ENCODE peak calls at places on chromosomes 7 and 10, in nine cellular contexts. T is progenitor cell of endocrine pancreas; N is neural progenitor cell; Y is choroid plexus epithelial cell; R is NB4; G is PC-3; L is mesothelial cell of epicardium; J is CD4-positive, alpha-beta T cell; O is spleen. Z is an unnamed sample.

GRCh38 chr10:62437696-62438095 is 63.5 kb downstream of the ZNF365 start:
- DNase-seq in R (peak), G (peak), J (no peak), Y (peak), T (no peak), L (no peak), O (no peak), N (peak), Z (peak)

GRCh38 chr7:130151591-130152269 is 53.5 kb downstream of the TMEM209 start:
- DNase-seq in Y (peak), N (no peak), J (no peak), G (no peak), T (no peak), L (no peak), R (peak), O (no peak), Z (no peak)

GRCh38 chr10:24873281-24873683 is 79.1 kb downstream of the PRTFDC1 start:
- DNase-seq in T (no peak), Y (peak), L (no peak), N (no peak), J (no peak), G (no peak), O (no peak), R (peak), Z (no peak)

GRCh38 chr10:131310904-131311660 is 439 bp downstream of the TCERG1L start:
- DNase-seq in Y (no peak), N (peak), J (no peak), G (no peak), R (no peak), L (no peak), T (peak), O (peak), Z (no peak)

GRCh38 chr7:105015631-105015965 is 1.6 kb downstream of the KMT2E start:
- DNase-seq in Y (peak), T (no peak), R (peak), G (peak), L (no peak), N (peak), J (peak), O (no peak), Z (no peak)

GRCh38 chr10:1141261-1141660 is 85.1 kb downstream of the WDR37 start:
- DNase-seq in O (no peak), T (no peak), R (no peak), L (no peak), J (no peak), G (no peak), N (no peak), Y (no peak), Z (no peak)

GRCh38 chr10:72026251-72026650 is 62.1 kb downstream of the CHST3 start:
- DNase-seq in L (no peak), J (no peak), G (no peak), R (no peak), T (no peak), O (no peak), N (no peak), Y (no peak), Z (no peak)

GRCh38 chr7:2808891-2809660 is 35.0 kb downstream of the GNA12 start:
- DNase-seq in G (peak), O (peak), L (no peak), T (no peak), N (no peak), Y (no peak), R (peak), J (no peak), Z (no peak)

GRCh38 chr10:97061423-97061822 is 124.3 kb downstream of the SLIT1 start:
- DNase-seq in G (no peak), J (no peak), O (no peak), N (no peak), L (no peak), Y (no peak), T (no peak), R (no peak), Z (no peak)

GRCh38 chr7:74452748-74453320 is 872 bp upstream of the GTF2IRD1 start:
- DNase-seq in R (no peak), T (no peak), O (no peak), N (no peak), J (peak), G (no peak), L (no peak), Y (peak), Z (no peak)

GRCh38 chr10:70381491-70382421 is 669 bp downstream of the LRRC20 start:
- DNase-seq in O (peak), G (peak), N (peak), R (peak), Y (no peak), L (peak), T (peak), J (no peak), Z (peak)

GRCh38 chr7:52114056-52114455 is 797.4 kb upstream of the COBL start:
- DNase-seq in Y (no peak), G (no peak), O (no peak), J (no peak), L (no peak), N (no peak), T (no peak), R (no peak), Z (no peak)

GRCh38 chr10:11381023-11381422 is 230.4 kb downstream of the USP6NL start:
- DNase-seq in L (no peak), N (no peak), O (no peak), Y (no peak), T (no peak), J (no peak), G (peak), R (no peak), Z (no peak)

GRCh38 chr7:23237000-23237399 is 9.6 kb upstream of the GPNMB start:
- DNase-seq in R (no peak), J (no peak), O (no peak), T (no peak), L (no peak), N (no peak), Y (no peak), G (no peak), Z (no peak)

GRCh38 chr7:37516610-37517108 is 68.0 kb upstream of the ELMO1 start:
- DNase-seq in R (peak), L (no peak), G (no peak), J (no peak), T (no peak), O (no peak), Y (no peak), N (no peak), Z (no peak)

GRCh38 chr10:119377431-119377830 is 165.1 kb downstream of the RGS10 start:
- DNase-seq in J (no peak), T (no peak), N (no peak), O (no peak), L (no peak), R (no peak), G (no peak), Y (no peak), Z (no peak)

GRCh38 chr10:119341236-119342016 is 134.1 kb downstream of the GRK5 start:
- DNase-seq in Y (peak), R (peak), O (peak), G (peak), N (no peak), T (no peak), J (no peak), L (no peak), Z (no peak)

GRCh38 chr7:41886906-41887311 is 184.0 kb upstream of the INHBA start:
- DNase-seq in L (no peak), G (peak), R (no peak), J (no peak), N (no peak), Y (peak), T (no peak), O (no peak), Z (no peak)

GRCh38 chr10:13765641-13766341 is 179.0 kb downstream of the PRPF18 start:
- DNase-seq in N (peak), G (no peak), T (no peak), J (no peak), O (no peak), Y (no peak), R (no peak), L (no peak), Z (no peak)

GRCh38 chr7:25820432-25821040 is 331.5 kb upstream of the NFE2L3 start:
- DNase-seq in N (peak), L (no peak), R (peak), J (no peak), Y (peak), G (peak), T (no peak), O (no peak), Z (no peak)

GRCh38 chr10:68327889-68328786 is 3.7 kb upstream of the HNRNPH3 start:
- DNase-seq in N (peak), G (no peak), R (peak), T (no peak), L (no peak), Y (peak), J (no peak), O (no peak), Z (no peak)

GRCh38 chr10:49023071-49023470 is 83.4 kb upstream of the LRRC18 start:
- DNase-seq in O (no peak), J (no peak), G (no peak), R (no peak), Y (no peak), T (no peak), N (no peak), L (no peak), Z (no peak)

GRCh38 chr10:24642921-24643678 is 80.6 kb downstream of the ARHGAP21 start:
- DNase-seq in J (no peak), N (peak), R (peak), L (no peak), Y (peak), G (peak), O (no peak), T (no peak), Z (no peak)

GRCh38 chr10:132906106-132906505 is 36.3 kb downstream of the CFAP46 start:
- DNase-seq in N (no peak), L (no peak), Y (no peak), T (no peak), R (no peak), J (no peak), G (no peak), O (peak), Z (no peak)

GRCh38 chr7:519429-519973 is at the start of gene PDGFA:
- DNase-seq in O (no peak), Y (peak), G (peak), J (no peak), T (peak), R (peak), L (no peak), N (peak), Z (no peak)

GRCh38 chr7:84055904-84056615 is 138.5 kb downstream of the SEMA3A start:
- DNase-seq in T (no peak), Y (peak), N (no peak), J (no peak), L (no peak), O (no peak), R (no peak), G (peak), Z (no peak)

GRCh38 chr10:118698421-118698820 is 56.3 kb downstream of the CACUL1 start:
- DNase-seq in O (peak), R (peak), G (peak), Y (peak), T (no peak), L (no peak), J (peak), N (no peak), Z (no peak)

GRCh38 chr7:130276796-130277762 is 10.4 kb downstream of the CPA2 start:
- DNase-seq in Y (peak), L (no peak), N (no peak), G (peak), J (no peak), O (no peak), T (no peak), R (no peak), Z (no peak)

GRCh38 chr7:100358027-100358856 is at the start of gene PILRB:
- DNase-seq in R (peak), O (peak), N (no peak), J (no peak), T (no peak), L (no peak), Y (no peak), G (no peak), Z (no peak)
- TF ChIP-seq CTCF in R (no peak), O (no peak), N (peak), J (no peak), T (no peak), L (no peak), Y (peak), G (no peak), Z (no peak)

DNA sequence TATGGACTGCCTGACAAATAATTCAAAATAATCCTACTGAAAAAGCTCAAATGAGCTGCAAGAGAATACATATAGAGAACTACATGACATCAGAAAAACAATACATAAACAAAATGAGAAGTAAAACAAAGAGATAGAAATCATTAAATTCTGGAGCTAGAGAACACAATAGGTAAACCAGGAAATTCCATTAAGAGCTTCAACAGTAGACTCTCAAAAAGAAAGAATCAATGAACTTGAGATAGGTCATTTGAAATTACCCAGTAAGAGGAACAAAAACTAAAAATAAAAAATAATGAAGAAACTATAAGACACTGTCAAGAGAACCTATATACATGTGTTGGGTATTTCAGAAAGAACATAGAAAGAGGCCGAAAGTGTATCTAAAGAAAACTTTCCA is 186.3 kb downstream of the PTN start:
- DNase-seq in T (no peak), G (no peak), O (no peak), R (no peak), J (no peak), Y (no peak), L (no peak), N (no peak), Z (no peak)
- TF ChIP-seq CTCF in T (no peak), G (no peak), O (no peak), R (no peak), J (no peak), Y (no peak), L (no peak), N (no peak), Z (no peak)

GRCh38 chr10:89478085-89478738 is 57.2 kb downstream of the SLC16A12 start:
- DNase-seq in R (peak), N (peak), L (no peak), Y (peak), J (no peak), G (no peak), O (no peak), T (no peak), Z (no peak)
- TF ChIP-seq CTCF in R (no peak), N (no peak), L (no peak), Y (peak), J (no peak), G (no peak), O (no peak), T (no peak), Z (no peak)

GRCh38 chr10:82969405-82969804 is 1094.4 kb downstream of the NRG3 start:
- DNase-seq in J (no peak), R (peak), G (no peak), Y (peak), N (no peak), T (no peak), L (no peak), O (no peak), Z (no peak)
- TF ChIP-seq CTCF in J (no peak), R (peak), G (peak), Y (peak), N (peak), T (peak), L (peak), O (no peak), Z (peak)

Z was measured in neural crest cell.